ENCODE peak calls at places on chromosomes 4 and X, in nine cellular contexts. V, W, G, M, R, J, O, S and B are unnamed samples.

GRCh38 chrX:63434665-63435064 is 83.5 kb upstream of the SPIN4 start:
- DNase-seq in V (peak; percentile 62), W (no peak), G (no peak), M (peak; percentile 23), R (no peak), J (no peak), O (no peak), S (no peak), B (no peak)

GRCh38 chrX:72308566-72309296 is 3.0 kb upstream of the CITED1 start:
- DNase-seq in V (peak; percentile 28), W (peak; percentile 32), G (no peak), M (peak; percentile 68), R (peak; percentile 63), J (peak; percentile 63), O (peak; percentile 47), S (peak; percentile 12), B (peak; percentile 9)

GRCh38 chr4:94116842-94117241 is 90.8 kb upstream of the SMARCAD1 start:
- DNase-seq in V (no peak), W (no peak), G (no peak), M (no peak), R (no peak), J (no peak), O (no peak), S (no peak), B (no peak)

GRCh38 chr4:48653217-48654014 is 126.7 kb downstream of the FRYL start:
- DNase-seq in V (no peak), W (peak; percentile 46), G (peak; percentile 78), M (peak; percentile 81), R (peak; percentile 74), J (peak; percentile 19), O (peak; percentile 54), S (peak; percentile 51), B (no peak)

GRCh38 chr4:166655231-166655630 is 579.1 kb downstream of the SPOCK3 start:
- DNase-seq in V (no peak), W (no peak), G (no peak), M (no peak), R (no peak), J (no peak), O (no peak), S (no peak), B (no peak)

GRCh38 chr4:77052352-77052751 is 23.4 kb downstream of the CCNI start:
- DNase-seq in V (peak; percentile 15), W (peak; percentile 50), G (no peak), M (peak; percentile 50), R (peak; percentile 40), J (peak; percentile 43), O (peak; percentile 64), S (peak; percentile 46), B (no peak)

GRCh38 chr4:110515676-110516075 is 39.7 kb downstream of the ENPEP start:
- DNase-seq in V (no peak), W (no peak), G (no peak), M (no peak), R (no peak), J (no peak), O (no peak), S (no peak), B (no peak)

GRCh38 chr4:6275898-6276563 is 6.4 kb downstream of the WFS1 start:
- DNase-seq in V (no peak), W (no peak), G (no peak), M (no peak), R (no peak), J (no peak), O (no peak), S (no peak), B (no peak)

GRCh38 chr4:39526810-39527295 is 386 bp downstream of the UGDH start:
- DNase-seq in V (no peak), W (no peak), G (no peak), M (no peak), R (no peak), J (peak; percentile 18), O (peak; percentile 25), S (peak; percentile 13), B (no peak)

GRCh38 chrX:106608016-106608415 is 3.8 kb upstream of the RADX start:
- DNase-seq in V (no peak), W (no peak), G (no peak), M (no peak), R (no peak), J (no peak), O (no peak), S (no peak), B (no peak)

GRCh38 chr4:44791842-44792241 is 65.5 kb upstream of the GNPDA2 start:
- DNase-seq in V (no peak), W (no peak), G (no peak), M (no peak), R (no peak), J (no peak), O (no peak), S (no peak), B (no peak)

GRCh38 chr4:104382961-104383360 is 111.7 kb downstream of the CXXC4 start:
- DNase-seq in V (no peak), W (no peak), G (no peak), M (no peak), R (no peak), J (no peak), O (no peak), S (no peak), B (no peak)

GRCh38 chrX:8879750-8880149 is 78.6 kb upstream of the FAM9A start:
- DNase-seq in V (peak; percentile 16), W (no peak), G (no peak), M (peak; percentile 29), R (peak; percentile 6), J (peak; percentile 4), O (peak; percentile 9), S (peak; percentile 2), B (no peak)

GRCh38 chr4:169024762-169025161 is 14.7 kb upstream of the CBR4 start:
- DNase-seq in V (peak; percentile 57), W (peak; percentile 30), G (no peak), M (peak; percentile 74), R (peak; percentile 35), J (peak; percentile 24), O (no peak), S (no peak), B (peak; percentile 7)

GRCh38 chrX:24398766-24399165 is 38.3 kb downstream of the SUPT20HL1 start:
- DNase-seq in V (peak; percentile 68), W (no peak), G (no peak), M (no peak), R (no peak), J (no peak), O (no peak), S (no peak), B (no peak)

GRCh38 chr4:17811078-17811603 is 362 bp downstream of the NCAPG start:
- DNase-seq in V (peak; percentile 12), W (no peak), G (no peak), M (no peak), R (peak; percentile 11), J (no peak), O (no peak), S (no peak), B (no peak)

GRCh38 chr4:147299205-147299604 is 181.7 kb upstream of the EDNRA start:
- DNase-seq in V (no peak), W (no peak), G (no peak), M (no peak), R (no peak), J (no peak), O (no peak), S (no peak), B (no peak)

GRCh38 chr4:128310266-128310697 is 22.7 kb upstream of the PGRMC2 start:
- DNase-seq in V (no peak), W (no peak), G (no peak), M (peak; percentile 6), R (no peak), J (no peak), O (no peak), S (no peak), B (peak; percentile 29)

GRCh38 chr4:122117743-122118142 is 34.4 kb upstream of the BLTP1 start:
- DNase-seq in V (no peak), W (no peak), G (no peak), M (peak; percentile 22), R (no peak), J (no peak), O (no peak), S (no peak), B (no peak)

GRCh38 chrX:10401239-10401638 is 219.1 kb downstream of the MID1 start:
- DNase-seq in V (no peak), W (no peak), G (no peak), M (no peak), R (no peak), J (no peak), O (no peak), S (no peak), B (no peak)

GRCh38 chr4:71187399-71188196 is 151.2 kb upstream of the SLC4A4 start:
- DNase-seq in V (no peak), W (peak; percentile 33), G (no peak), M (no peak), R (no peak), J (no peak), O (peak; percentile 21), S (no peak), B (no peak)

GRCh38 chrX:50471390-50471789 is 765 bp upstream of the DGKK start:
- DNase-seq in V (no peak), W (no peak), G (no peak), M (no peak), R (no peak), J (no peak), O (no peak), S (no peak), B (no peak)

GRCh38 chr4:73911746-73912145 is 42.6 kb downstream of the CXCL1 start:
- DNase-seq in V (no peak), W (no peak), G (no peak), M (no peak), R (no peak), J (no peak), O (no peak), S (no peak), B (no peak)

GRCh38 chr4:79207281-79207680 is 118.6 kb downstream of the NAA11 start:
- DNase-seq in V (no peak), W (no peak), G (no peak), M (no peak), R (no peak), J (no peak), O (no peak), S (no peak), B (no peak)

GRCh38 chr4:136864580-136865185 is 667.6 kb downstream of the PCDH18 start:
- DNase-seq in V (peak; percentile 10), W (peak; percentile 69), G (no peak), M (peak; percentile 93), R (peak; percentile 77), J (peak; percentile 78), O (no peak), S (peak; percentile 18), B (peak; percentile 85)

GRCh38 chr4:84750260-84750955 is 167.5 kb downstream of the CDS1 start:
- DNase-seq in V (peak; percentile 39), W (peak; percentile 28), G (no peak), M (peak; percentile 73), R (peak; percentile 7), J (no peak), O (no peak), S (no peak), B (no peak)

GRCh38 chr4:186200436-186201409 is 9.4 kb downstream of the CYP4V2 start:
- DNase-seq in V (no peak), W (no peak), G (no peak), M (no peak), R (no peak), J (no peak), O (no peak), S (no peak), B (no peak)

GRCh38 chr4:24991015-24991414 is 39.7 kb downstream of the LGI2 start:
- DNase-seq in V (no peak), W (peak; percentile 69), G (no peak), M (peak; percentile 94), R (peak; percentile 34), J (no peak), O (no peak), S (no peak), B (no peak)

GRCh38 chr4:150098214-150098613 is 20.0 kb downstream of the DCLK2 start:
- DNase-seq in V (no peak), W (no peak), G (no peak), M (peak; percentile 36), R (peak; percentile 68), J (no peak), O (no peak), S (no peak), B (no peak)

GRCh38 chrX:1564750-1565683 is 26.4 kb upstream of the AKAP17A start:
- DNase-seq in V (no peak), W (no peak), G (no peak), M (no peak), R (no peak), J (no peak), O (no peak), S (no peak), B (no peak)

GRCh38 chr4:2103843-2104547 is 44.9 kb downstream of the NAT8L start:
- DNase-seq in V (no peak), W (no peak), G (no peak), M (no peak), R (no peak), J (no peak), O (no peak), S (no peak), B (no peak)